ENCODE peak calls at places on chromosome 2, in four cellular contexts. One of them, this sample, is unnamed.

GRCh38 chr2:176122266-176122632 is 270 bp upstream of the HOXD9 start:
- DNase-seq in NCI-H774: no peak
- DNase-seq in DMS153: no peak
- DNase-seq in fibroblast of mammary gland: no peak
- DNase-seq in this sample: no peak

GRCh38 chr2:160917850-160918249 is 242.4 kb upstream of the TANK start:
- DNase-seq in NCI-H774: no peak
- DNase-seq in DMS153: no peak
- DNase-seq in fibroblast of mammary gland: peak
- DNase-seq in this sample: no peak

GRCh38 chr2:85734942-85735608 is 18.7 kb upstream of the ATOH8 start:
- DNase-seq in NCI-H774: no peak
- DNase-seq in DMS153: no peak
- DNase-seq in fibroblast of mammary gland: peak
- DNase-seq in this sample: no peak

GRCh38 chr2:160409480-160409879 is 84.1 kb downstream of the RBMS1 start:
- DNase-seq in NCI-H774: no peak
- DNase-seq in DMS153: no peak
- DNase-seq in fibroblast of mammary gland: no peak
- DNase-seq in this sample: no peak

GRCh38 chr2:239574434-239575156 is 173.8 kb upstream of the HDAC4 start:
- DNase-seq in NCI-H774: no peak
- DNase-seq in DMS153: no peak
- DNase-seq in fibroblast of mammary gland: peak
- DNase-seq in this sample: no peak

GRCh38 chr2:15853903-15854302 is 86.4 kb upstream of the MYCN start:
- DNase-seq in NCI-H774: no peak
- DNase-seq in DMS153: no peak
- DNase-seq in fibroblast of mammary gland: no peak
- DNase-seq in this sample: no peak

GRCh38 chr2:190277234-190278112 is 42.2 kb downstream of the HIBCH start:
- DNase-seq in NCI-H774: peak
- DNase-seq in DMS153: no peak
- DNase-seq in fibroblast of mammary gland: peak
- DNase-seq in this sample: peak

GRCh38 chr2:105739944-105740734 is 4.6 kb upstream of the NCK2 start:
- DNase-seq in NCI-H774: no peak
- DNase-seq in DMS153: no peak
- DNase-seq in fibroblast of mammary gland: no peak
- DNase-seq in this sample: no peak

GRCh38 chr2:109148347-109148746 is 19.3 kb downstream of the SH3RF3 start:
- DNase-seq in NCI-H774: no peak
- DNase-seq in DMS153: no peak
- DNase-seq in fibroblast of mammary gland: peak
- DNase-seq in this sample: no peak

GRCh38 chr2:120675460-120676130 is 60.1 kb upstream of the GLI2 start:
- DNase-seq in NCI-H774: peak
- DNase-seq in DMS153: no peak
- DNase-seq in fibroblast of mammary gland: peak
- DNase-seq in this sample: no peak

GRCh38 chr2:178330175-178331021 is 120.6 kb downstream of the PRKRA start:
- DNase-seq in NCI-H774: no peak
- DNase-seq in DMS153: no peak
- DNase-seq in fibroblast of mammary gland: no peak
- DNase-seq in this sample: no peak

GRCh38 chr2:189441709-189442074 is 418 bp downstream of the WDR75 start:
- DNase-seq in NCI-H774: no peak
- DNase-seq in DMS153: no peak
- DNase-seq in fibroblast of mammary gland: no peak
- DNase-seq in this sample: no peak

GRCh38 chr2:218022851-218023530 is 20.2 kb upstream of the TNS1 start:
- DNase-seq in NCI-H774: no peak
- DNase-seq in DMS153: no peak
- DNase-seq in fibroblast of mammary gland: no peak
- DNase-seq in this sample: no peak

GRCh38 chr2:109205447-109205846 is 76.4 kb downstream of the SH3RF3 start:
- DNase-seq in NCI-H774: no peak
- DNase-seq in DMS153: no peak
- DNase-seq in fibroblast of mammary gland: no peak
- DNase-seq in this sample: no peak

GRCh38 chr2:233450854-233451575 is 96.7 kb downstream of the DGKD start:
- DNase-seq in NCI-H774: no peak
- DNase-seq in DMS153: no peak
- DNase-seq in fibroblast of mammary gland: no peak
- DNase-seq in this sample: no peak

GRCh38 chr2:120287183-120288015 is 34.7 kb downstream of the RALB start:
- DNase-seq in NCI-H774: no peak
- DNase-seq in DMS153: no peak
- DNase-seq in fibroblast of mammary gland: peak
- DNase-seq in this sample: peak

GRCh38 chr2:126793885-126794613 is 104.6 kb upstream of the TEX51 start:
- DNase-seq in NCI-H774: no peak
- DNase-seq in DMS153: no peak
- DNase-seq in fibroblast of mammary gland: no peak
- DNase-seq in this sample: no peak

GRCh38 chr2:179141206-179141605 is 91.3 kb upstream of the CCDC141 start:
- DNase-seq in NCI-H774: no peak
- DNase-seq in DMS153: no peak
- DNase-seq in fibroblast of mammary gland: peak
- DNase-seq in this sample: no peak

GRCh38 chr2:67565761-67566160 is 168.6 kb downstream of the ETAA1 start:
- DNase-seq in NCI-H774: no peak
- DNase-seq in DMS153: no peak
- DNase-seq in fibroblast of mammary gland: peak
- DNase-seq in this sample: peak